ENCODE peak calls at places on chromosomes 12 and 14, in five cellular contexts. Q, A, G, Z and V are unnamed samples.

GRCh38 chr12:3085341-3086125 is 8.4 kb downstream of the TSPAN9 start:
- DNase-seq in Q (no peak), A (peak), G (no peak), Z (no peak), V (peak)

GRCh38 chr12:102603021-102603420 is 122.7 kb upstream of the IGF1 start:
- DNase-seq in Q (no peak), A (no peak), G (no peak), Z (no peak), V (no peak)

GRCh38 chr12:20549115-20549719 is 145.9 kb upstream of the SLCO1C1 start:
- DNase-seq in Q (peak), A (peak), G (no peak), Z (no peak), V (no peak)

GRCh38 chr12:46410495-46410894 is 37.9 kb upstream of the SLC38A2 start:
- DNase-seq in Q (no peak), A (no peak), G (no peak), Z (no peak), V (no peak)

GRCh38 chr12:113994051-113994450 is 27.9 kb upstream of the RBM19 start:
- DNase-seq in Q (no peak), A (no peak), G (no peak), Z (no peak), V (no peak)

GRCh38 chr12:106223485-106224391 is 24.1 kb downstream of the CKAP4 start:
- DNase-seq in Q (peak), A (peak), G (peak), Z (peak), V (no peak)

GRCh38 chr12:107495604-107496003 is 190.0 kb upstream of the PWP1 start:
- DNase-seq in Q (no peak), A (no peak), G (no peak), Z (no peak), V (no peak)

GRCh38 chr14:105096206-105096875 is 31.1 kb upstream of the GPR132 start:
- DNase-seq in Q (no peak), A (peak), G (no peak), Z (no peak), V (no peak)

GRCh38 chr14:89618821-89619551 is 202.0 kb upstream of the FOXN3 start:
- DNase-seq in Q (peak), A (peak), G (peak), Z (peak), V (no peak)

GRCh38 chr14:44783899-44784298 is 177.8 kb downstream of the KLHL28 start:
- DNase-seq in Q (no peak), A (no peak), G (no peak), Z (no peak), V (no peak)

GRCh38 chr12:2179953-2180736 is 127.4 kb downstream of the CACNA1C start:
- DNase-seq in Q (peak), A (peak), G (no peak), Z (no peak), V (no peak)

GRCh38 chr12:39605501-39605900 is 14.1 kb downstream of the ABCD2 start:
- DNase-seq in Q (no peak), A (no peak), G (no peak), Z (no peak), V (no peak)

GRCh38 chr12:56634242-56634836 is 4.2 kb upstream of the BAZ2A start:
- DNase-seq in Q (no peak), A (peak), G (peak), Z (peak), V (peak)

GRCh38 chr14:76911473-76911872 is 85.3 kb downstream of the LRRC74A start:
- DNase-seq in Q (no peak), A (no peak), G (no peak), Z (no peak), V (no peak)

GRCh38 chr12:34391771-34392581 is 369.7 kb downstream of the ALG10 start:
- DNase-seq in Q (no peak), A (peak), G (peak), Z (no peak), V (no peak)

GRCh38 chr12:116882742-116883141 is 1.5 kb upstream of the HRK start:
- DNase-seq in Q (peak), A (peak), G (no peak), Z (no peak), V (no peak)

GRCh38 chr14:22650960-22651521 is 6.9 kb upstream of the OR6J1 start:
- DNase-seq in Q (peak), A (no peak), G (no peak), Z (no peak), V (peak)

GRCh38 chr12:105831372-105831771 is 307.4 kb downstream of the NUAK1 start:
- DNase-seq in Q (no peak), A (no peak), G (no peak), Z (no peak), V (no peak)

GRCh38 chr14:88559852-88560251 is 3.0 kb upstream of the ZC3H14 start:
- DNase-seq in Q (peak), A (peak), G (no peak), Z (no peak), V (no peak)

GRCh38 chr12:48925218-48925871 is at the start of gene FKBP11:
- DNase-seq in Q (peak), A (peak), G (peak), Z (peak), V (peak)

GRCh38 chr12:75476076-75476475 is 4.5 kb upstream of the GLIPR1 start:
- DNase-seq in Q (no peak), A (no peak), G (no peak), Z (no peak), V (no peak)

GRCh38 chr12:48980389-48980952 is 2.3 kb downstream of the WNT1 start:
- DNase-seq in Q (no peak), A (peak), G (peak), Z (no peak), V (no peak)

GRCh38 chr12:120722784-120723183 is 2.8 kb upstream of the ACADS start:
- DNase-seq in Q (no peak), A (no peak), G (no peak), Z (no peak), V (no peak)

GRCh38 chr12:2299207-2299606 is 246.4 kb downstream of the CACNA1C start:
- DNase-seq in Q (no peak), A (no peak), G (no peak), Z (no peak), V (no peak)

DNA sequence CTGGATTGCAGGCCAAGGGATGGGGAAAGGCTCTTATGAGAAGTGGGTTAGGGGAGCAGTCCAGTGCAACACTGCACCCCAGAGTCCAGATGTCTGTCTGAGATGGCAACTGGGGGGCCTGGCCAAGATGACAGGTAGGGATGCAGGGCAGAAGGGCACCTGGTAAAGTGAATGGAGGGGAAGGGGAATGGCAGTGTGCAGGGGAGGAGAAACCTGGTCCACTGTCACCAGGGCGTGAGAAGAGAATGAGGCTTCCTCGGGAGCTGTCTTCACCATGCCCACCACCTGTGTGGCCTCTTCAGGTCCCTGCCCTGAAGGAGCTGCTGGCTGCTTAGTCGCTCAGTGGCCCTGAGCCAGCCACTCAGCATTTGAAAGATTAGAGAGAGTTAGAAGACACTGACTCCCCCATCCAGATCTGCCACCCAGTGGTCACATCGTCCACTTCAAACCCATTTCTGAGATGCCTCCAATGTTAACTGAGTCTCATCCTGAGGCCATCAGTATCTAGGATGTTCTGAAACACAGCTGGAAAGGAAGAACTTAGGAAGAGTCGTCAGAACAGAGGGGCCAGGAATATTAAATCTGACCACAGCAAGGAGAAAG is 57.3 kb downstream of the PLEKHG3 start:
- DNase-seq in Q (no peak), A (no peak), G (peak), Z (no peak), V (no peak)
- TF ChIP-seq CTCF in Q (peak), A (peak), G (no peak), Z (no peak), V (peak)

GRCh38 chr12:44689587-44689986 is 186.5 kb downstream of the NELL2 start:
- DNase-seq in Q (no peak), A (peak), G (no peak), Z (no peak), V (no peak)
- TF ChIP-seq CTCF in Q (no peak), A (no peak), G (no peak), Z (no peak), V (no peak)

DNA sequence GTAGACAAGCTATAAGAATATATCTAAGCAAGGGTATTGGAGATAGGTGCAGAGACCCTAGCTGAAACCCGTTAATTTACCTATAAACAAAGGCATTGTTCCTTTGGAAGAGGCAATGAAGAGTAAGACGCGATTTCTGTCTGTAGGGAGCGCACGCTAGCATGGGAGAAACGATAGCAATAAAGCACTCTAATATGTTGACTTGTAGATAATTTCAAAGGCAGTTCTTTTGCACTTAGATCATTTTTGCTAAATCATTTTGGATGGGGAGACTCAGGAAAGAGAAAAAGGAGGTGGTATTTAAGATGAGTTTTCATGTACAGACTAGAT is 648 bp downstream of the CCDC77 start:
- DNase-seq in Q (peak), A (no peak), G (no peak), Z (no peak), V (no peak)
- TF ChIP-seq CTCF in Q (peak), A (peak), G (no peak), Z (no peak), V (peak)

DNA sequence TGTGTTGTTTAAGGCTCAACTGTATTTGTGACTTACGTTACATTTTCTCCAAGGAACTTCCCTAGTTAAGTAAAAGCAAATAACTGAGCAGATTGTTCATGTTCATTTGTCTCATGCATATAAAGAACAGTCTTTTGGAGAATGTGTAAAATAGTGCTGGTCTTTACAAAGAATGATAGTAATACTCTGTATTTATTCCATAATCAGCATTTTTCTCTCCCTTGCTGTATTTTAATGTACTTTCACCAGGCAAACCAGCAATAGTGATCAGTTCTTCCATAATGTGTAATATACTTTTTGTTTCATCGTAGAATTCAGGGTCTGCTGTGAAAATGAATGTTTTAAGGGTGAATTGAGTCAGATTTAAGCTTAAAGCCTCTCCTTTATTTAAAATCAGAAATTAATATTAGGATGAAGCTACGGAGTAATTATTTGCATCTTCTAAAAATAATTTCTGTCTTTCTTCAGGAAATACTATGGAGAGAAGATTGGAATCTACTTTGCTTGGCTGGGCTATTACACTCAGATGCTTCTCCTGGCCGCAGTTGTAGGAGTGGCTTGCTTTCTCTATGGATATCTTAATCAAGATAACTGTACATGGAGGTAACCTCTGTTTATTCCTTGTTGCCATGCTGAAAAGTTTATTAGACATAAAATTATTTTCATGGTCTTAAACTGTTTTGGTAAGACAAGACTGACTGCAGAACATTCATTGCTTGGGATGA is 141.1 kb downstream of the ANO6 start:
- DNase-seq in Q (no peak), A (peak), G (no peak), Z (no peak), V (no peak)
- TF ChIP-seq CTCF in Q (no peak), A (no peak), G (no peak), Z (no peak), V (no peak)

DNA sequence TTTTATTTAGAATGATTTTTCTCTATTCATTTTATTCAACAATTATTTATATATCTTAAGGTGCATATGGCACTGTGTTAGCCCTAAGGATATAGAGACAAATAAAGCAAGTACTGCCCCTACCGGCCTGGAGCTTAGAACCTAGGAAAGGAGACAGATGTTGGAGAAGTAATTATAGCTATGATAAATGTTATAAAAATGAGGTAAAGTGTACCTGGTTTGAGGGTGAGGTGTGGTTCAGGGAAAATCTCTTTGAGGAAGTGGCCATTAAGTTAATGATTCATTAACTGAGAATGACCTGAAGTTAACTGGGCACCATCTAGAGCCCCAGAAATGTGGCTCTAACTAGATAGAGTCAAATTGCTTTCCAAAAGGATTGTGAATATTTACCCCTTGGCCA is 31.9 kb downstream of the CDKL1 start:
- DNase-seq in Q (no peak), A (no peak), G (no peak), Z (no peak), V (peak)
- TF ChIP-seq CTCF in Q (no peak), A (no peak), G (no peak), Z (no peak), V (no peak)